ENCODE peak calls at places on chromosomes 5 and 9, in four cellular contexts. P, A, H and C are unnamed samples.

GRCh38 chr5:170632985-170633234 is 129.1 kb downstream of the KCNIP1 start:
- DNase-seq in P (peak; percentile 41), A (no peak), H (peak; percentile 45), C (peak; percentile 45)

GRCh38 chr5:159319363-159319762 is 10.9 kb downstream of the IL12B start:
- DNase-seq in P (no peak), A (no peak), H (no peak), C (no peak)

GRCh38 chr5:161410640-161411039 is 135.9 kb downstream of the GABRB2 start:
- DNase-seq in P (no peak), A (no peak), H (no peak), C (no peak)

GRCh38 chr5:167561796-167562195 is 729.6 kb upstream of the WWC1 start:
- DNase-seq in P (no peak), A (no peak), H (no peak), C (no peak)

GRCh38 chr5:86968311-86968753 is 299.4 kb upstream of the RASA1 start:
- DNase-seq in P (no peak), A (peak; percentile 38), H (no peak), C (no peak)

GRCh38 chr5:541888-542692 is 17.8 kb upstream of the SLC9A3 start:
- DNase-seq in P (no peak), A (no peak), H (no peak), C (peak; percentile 8)

GRCh38 chr9:3528466-3528865 is 2.7 kb upstream of the RFX3 start:
- DNase-seq in P (no peak), A (no peak), H (no peak), C (no peak)

GRCh38 chr5:14121552-14121951 is 21.6 kb upstream of the TRIO start:
- DNase-seq in P (no peak), A (no peak), H (no peak), C (no peak)

GRCh38 chr9:124475158-124475867 is 25.1 kb downstream of the ADGRD2 start:
- DNase-seq in P (no peak), A (no peak), H (no peak), C (no peak)

GRCh38 chr5:36452394-36453100 is 150.8 kb upstream of the RANBP3L start:
- DNase-seq in P (no peak), A (no peak), H (no peak), C (no peak)

GRCh38 chr5:36443941-36444340 is 142.2 kb upstream of the RANBP3L start:
- DNase-seq in P (no peak), A (no peak), H (no peak), C (no peak)

GRCh38 chr5:36444582-36444999 is 142.9 kb upstream of the RANBP3L start:
- DNase-seq in P (peak; percentile 61), A (no peak), H (peak; percentile 76), C (peak; percentile 14)

GRCh38 chr5:36450229-36451024 is 148.7 kb upstream of the RANBP3L start:
- DNase-seq in P (no peak), A (no peak), H (no peak), C (no peak)

DNA sequence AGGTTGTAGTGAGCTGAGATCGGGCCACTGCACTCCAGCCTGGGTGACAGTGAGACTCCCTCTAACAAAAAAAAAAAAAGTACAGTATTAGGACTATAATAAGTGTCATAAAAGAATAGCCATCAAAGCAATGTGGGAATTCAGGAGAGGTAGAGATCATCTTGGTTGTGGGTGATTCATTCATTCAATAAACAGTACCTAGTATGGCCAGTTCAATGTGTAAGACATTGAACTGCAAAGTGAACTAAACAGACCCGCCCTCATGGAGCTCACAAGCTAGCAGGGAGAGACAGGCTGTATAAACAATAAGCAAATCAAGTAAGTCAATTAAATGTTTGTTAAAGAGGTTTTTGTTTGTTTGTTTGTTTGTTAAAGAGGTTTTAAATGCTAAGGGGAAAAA is 146.1 kb upstream of the RANBP3L start:
- DNase-seq in P (no peak), A (no peak), H (no peak), C (no peak)
- H3K4me1 ChIP-seq in P (peaks cover 7% of the 10 kb centered on the region), A (no peaks in the 10 kb centered on the region), H (peaks cover 24% of the 10 kb centered on the region), C (no peaks in the 10 kb centered on the region)

GRCh38 chr5:39759696-39760095 is 334.9 kb upstream of the DAB2 start:
- DNase-seq in P (no peak), A (no peak), H (no peak), C (no peak)

GRCh38 chr5:39761199-39761580 is 336.4 kb upstream of the DAB2 start:
- DNase-seq in P (no peak), A (no peak), H (no peak), C (no peak)

GRCh38 chr5:39762761-39763160 is 338.0 kb upstream of the DAB2 start:
- DNase-seq in P (no peak), A (no peak), H (no peak), C (no peak)

GRCh38 chr5:39758426-39758825 is 333.6 kb upstream of the DAB2 start:
- DNase-seq in P (no peak), A (no peak), H (no peak), C (no peak)

DNA sequence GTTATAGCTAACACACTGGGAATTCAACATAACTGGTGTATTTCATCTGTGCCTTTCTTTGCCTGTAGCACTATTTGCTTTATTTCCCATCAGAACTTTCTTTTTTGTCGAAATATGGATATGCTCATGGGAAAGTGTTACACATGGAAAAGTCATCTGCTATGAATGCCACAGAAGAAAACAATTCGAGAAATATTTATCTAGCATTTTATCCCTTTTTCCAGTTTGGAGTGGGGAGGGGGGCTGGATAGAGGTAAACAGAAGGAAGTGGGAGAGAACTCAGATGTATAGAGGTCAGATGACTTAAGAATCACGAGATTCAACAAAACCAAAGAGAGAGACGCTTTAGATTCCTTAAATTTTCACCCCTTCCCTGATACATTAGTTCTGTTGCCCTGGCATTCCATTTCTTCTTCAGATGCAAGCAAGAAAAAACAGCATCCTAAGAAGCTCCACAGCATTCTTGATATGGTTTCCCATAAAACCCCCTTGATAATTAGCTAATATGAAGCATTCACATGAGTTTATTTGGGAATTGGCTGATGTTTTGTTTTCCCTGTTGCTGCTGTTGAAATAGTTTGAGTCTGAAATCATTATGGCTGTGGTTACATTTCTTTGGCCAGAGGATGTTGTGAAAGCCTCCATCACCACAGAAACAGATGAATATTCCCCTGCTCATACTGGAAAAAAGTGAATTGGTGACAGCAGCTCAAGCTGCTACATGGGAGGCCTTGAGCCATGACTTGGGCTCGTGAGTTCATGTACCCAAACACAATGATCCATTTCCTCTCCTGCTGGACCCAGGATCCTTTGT is 335.8 kb upstream of the DAB2 start:
- DNase-seq in P (no peak), A (peak; percentile 86), H (no peak), C (no peak)
- TF ChIP-seq POLR2AphosphoS5 in P (no peak), A (no peak), H (peak; percentile 45), C (peak; percentile 24)

GRCh38 chr9:132669636-132670358 is at the start of gene DDX31:
- DNase-seq in P (peak; percentile 83), A (no peak), H (peak; percentile 83), C (peak; percentile 87)
- H3K4me1 ChIP-seq in P (peaks cover 33% of the 10 kb centered on the region), A (peaks cover 8% of the 10 kb centered on the region), H (peaks cover 59% of the 10 kb centered on the region), C (peaks cover 13% of the 10 kb centered on the region)

GRCh38 chr5:141815796-141816180 is 62.4 kb downstream of the PCDH1 start:
- DNase-seq in P (no peak), A (no peak), H (no peak), C (no peak)

GRCh38 chr5:141815051-141815795 is 63.0 kb downstream of the PCDH1 start:
- DNase-seq in P (no peak), A (no peak), H (no peak), C (no peak)

GRCh38 chr5:141814064-141814982 is 63.9 kb downstream of the PCDH1 start:
- DNase-seq in P (peak; percentile 52), A (peak; percentile 22), H (peak; percentile 68), C (peak; percentile 64)

GRCh38 chr5:141817631-141818030 is 60.6 kb downstream of the PCDH1 start:
- DNase-seq in P (no peak), A (no peak), H (no peak), C (no peak)

DNA sequence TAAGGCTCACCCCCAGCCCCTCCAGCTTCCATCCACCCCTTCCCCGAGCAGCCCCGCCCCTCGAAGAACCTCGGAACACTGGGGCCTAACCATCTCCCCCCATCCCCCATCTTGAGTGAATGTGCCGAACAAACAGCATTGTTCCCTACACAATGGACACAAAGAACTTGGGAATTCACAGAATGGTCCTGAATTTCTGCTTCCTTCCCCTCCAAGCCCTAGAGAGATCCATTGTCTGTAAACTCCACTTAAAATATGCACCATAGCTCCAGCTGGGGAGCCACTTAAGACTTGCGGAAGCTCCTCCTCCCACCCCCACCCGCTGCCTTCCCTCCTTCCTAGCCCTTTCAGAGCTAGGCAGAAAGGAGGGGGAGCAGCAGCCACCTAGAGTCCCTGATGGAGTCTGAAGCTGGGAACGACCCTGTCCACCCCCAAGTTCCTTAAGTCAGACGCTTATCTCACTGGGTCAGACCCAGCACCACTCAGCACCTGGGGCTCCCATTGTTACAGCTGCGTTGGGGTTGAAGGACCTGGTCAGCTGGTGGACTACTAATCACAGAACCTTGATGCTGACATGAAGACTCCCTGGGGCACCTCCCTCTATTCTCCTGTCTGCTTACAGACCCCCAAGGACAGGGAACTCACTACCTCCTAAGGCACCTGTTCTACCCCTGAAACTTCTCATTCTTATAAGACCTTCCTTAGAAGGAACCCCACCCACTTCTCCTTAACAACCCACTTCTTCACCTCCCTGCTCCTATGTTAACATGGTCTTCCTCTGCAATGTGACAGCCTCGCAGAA is 61.4 kb downstream of the PCDH1 start:
- DNase-seq in P (no peak), A (no peak), H (no peak), C (no peak)
- TF ChIP-seq POLR2AphosphoS5 in P (no peak), A (no peak), H (no peak), C (no peak)

DNA sequence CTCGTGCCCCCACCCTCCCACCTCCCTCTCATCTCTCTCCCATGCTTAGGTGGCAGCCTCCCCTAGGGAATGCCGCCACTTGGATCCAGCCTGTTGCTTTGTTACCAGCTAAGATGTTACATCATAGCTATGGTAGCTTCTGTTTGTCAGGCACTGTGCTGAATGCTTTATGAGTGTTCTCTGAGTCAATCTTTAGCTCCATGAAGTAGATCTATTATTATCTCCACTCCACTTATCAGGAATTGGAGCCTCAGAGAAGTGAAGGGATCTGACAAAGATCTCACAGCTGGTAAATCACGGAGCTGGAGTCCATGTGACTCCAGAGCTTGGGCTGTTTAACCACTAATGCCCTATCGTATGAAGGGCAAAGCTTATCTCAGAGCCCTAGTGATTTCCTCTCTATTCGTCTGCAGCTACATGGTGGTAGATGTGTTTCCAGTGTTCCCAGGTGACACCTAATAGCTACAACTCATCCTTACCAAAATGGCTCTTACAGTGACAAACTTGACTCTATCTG is 54.1 kb downstream of the GARNL3 start:
- DNase-seq in P (no peak), A (no peak), H (no peak), C (no peak)
- H3K4me1 ChIP-seq in P (peaks cover 6% of the 10 kb centered on the region), A (no peaks in the 10 kb centered on the region), H (peaks cover 4% of the 10 kb centered on the region), C (no peaks in the 10 kb centered on the region)

GRCh38 chr9:134800791-134801339 is 79.7 kb upstream of the FCN2 start:
- DNase-seq in P (no peak), A (no peak), H (no peak), C (no peak)
- TF ChIP-seq POLR2AphosphoS5 in P (no peak), A (no peak), H (no peak), C (no peak)

DNA sequence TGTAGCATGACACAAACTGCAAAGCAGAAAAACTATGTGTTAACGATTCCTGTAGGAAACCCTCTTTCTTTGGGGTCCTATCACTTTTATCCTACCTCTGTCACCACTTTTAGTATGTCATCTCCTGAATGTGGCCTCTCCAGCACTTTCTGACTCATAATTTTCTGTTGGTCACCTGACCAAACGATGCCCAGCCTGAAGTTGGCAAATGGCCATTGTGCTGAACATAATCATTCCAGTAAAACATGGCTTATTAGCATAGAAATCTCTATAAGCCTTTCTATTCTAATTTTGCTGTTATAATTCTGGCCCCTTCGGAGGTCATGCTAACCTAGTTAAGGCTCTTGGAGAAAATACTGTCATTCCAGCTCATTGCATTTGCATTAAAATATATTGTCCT is 140.4 kb downstream of the NMUR2 start:
- DNase-seq in P (no peak), A (no peak), H (no peak), C (no peak)
- H3K4me1 ChIP-seq in P (no peaks in the 10 kb centered on the region), A (no peaks in the 10 kb centered on the region), H (no peaks in the 10 kb centered on the region), C (no peaks in the 10 kb centered on the region)

GRCh38 chr5:102754499-102755424 is at the start of gene PAM:
- DNase-seq in P (peak; percentile 83), A (no peak), H (peak; percentile 80), C (peak; percentile 80)
- TF ChIP-seq POLR2AphosphoS5 in P (peak; percentile 35), A (no peak), H (peak; percentile 90), C (peak; percentile 52)